ENCODE peak calls at places on chromosomes 13 and 19, in four cellular contexts. W is SK-N-SH, O is GM12878, T is HepG2. E is an unnamed sample.

GRCh38 chr19:15369594-15369891 is 10.0 kb downstream of the AKAP8 start:
- DNase-seq in W (no peak), O (no peak), T (no peak), E (no peak)

GRCh38 chr19:13782537-13782936 is 8.3 kb downstream of the C19orf53 start:
- DNase-seq in W (no peak), T (no peak), O (no peak), E (no peak)

GRCh38 chr19:17090501-17091074 is 15.0 kb downstream of the MYO9B start:
- DNase-seq in T (no peak), O (no peak), W (no peak), E (no peak)

GRCh38 chr13:75425216-75426009 is 56.6 kb downstream of the TBC1D4 start:
- DNase-seq in O (peak; percentile 41), T (no peak), W (no peak), E (no peak)

GRCh38 chr19:12806242-12807131 is at the start of gene RNASEH2A:
- DNase-seq in T (peak; percentile 70), W (peak; percentile 95), O (no peak), E (peak; percentile 95)

GRCh38 chr19:55088543-55089265 is 13.0 kb downstream of the EPS8L1 start:
- DNase-seq in T (peak; percentile 59), O (no peak), W (peak; percentile 92), E (peak; percentile 85)

GRCh38 chr13:109203587-109203986 is 574.2 kb downstream of the MYO16 start:
- DNase-seq in O (no peak), T (no peak), W (no peak), E (no peak)

GRCh38 chr19:54248016-54248601 is 5.5 kb upstream of the LILRA6 start:
- DNase-seq in O (no peak), T (no peak), W (no peak), E (no peak)

GRCh38 chr19:45163156-45163555 is 2.4 kb upstream of the NKPD1 start:
- DNase-seq in W (no peak), T (no peak), O (no peak), E (no peak)

GRCh38 chr13:51576754-51577153 is 7.5 kb upstream of the WDFY2 start:
- DNase-seq in W (no peak), T (no peak), O (no peak), E (no peak)

GRCh38 chr19:14440049-14440448 is 6.9 kb downstream of the PKN1 start:
- DNase-seq in O (peak; percentile 37), W (no peak), T (no peak), E (peak; percentile 92)

GRCh38 chr19:40719414-40719894 is 2.5 kb downstream of the ITPKC start:
- DNase-seq in O (peak; percentile 15), T (no peak), W (no peak), E (no peak)

GRCh38 chr13:111388851-111389500 is 68.5 kb downstream of the TEX29 start:
- DNase-seq in T (no peak), W (no peak), O (no peak), E (no peak)

GRCh38 chr19:4210166-4210731 is 19.1 kb upstream of the EBI3 start:
- DNase-seq in W (no peak), O (no peak), T (no peak), E (no peak)

GRCh38 chr19:10321874-10322835 is 6.3 kb upstream of the FDX2 start:
- DNase-seq in O (no peak), T (no peak), W (peak; percentile 23), E (no peak)

GRCh38 chr19:50628146-50628545 is 11.5 kb downstream of the SYT3 start:
- DNase-seq in O (no peak), T (no peak), W (no peak), E (no peak)

GRCh38 chr19:32642771-32643170 is 32.2 kb downstream of the ANKRD27 start:
- DNase-seq in O (no peak), W (no peak), T (no peak), E (no peak)

GRCh38 chr13:21012841-21013681 is 48.3 kb downstream of the LATS2 start:
- DNase-seq in T (no peak), O (no peak), W (no peak), E (no peak)

GRCh38 chr19:295687-296370 is 4.6 kb upstream of the PLPP2 start:
- DNase-seq in W (peak; percentile 30), T (no peak), O (no peak), E (no peak)

GRCh38 chr13:40993119-40993518 is 26.0 kb downstream of the ELF1 start:
- DNase-seq in W (no peak), T (no peak), O (no peak), E (no peak)

GRCh38 chr19:10503002-10503789 is at the start of gene KEAP1:
- DNase-seq in T (peak; percentile 18), O (no peak), W (peak; percentile 84), E (peak; percentile 85)

GRCh38 chr19:19303411-19303810 is 16.9 kb downstream of the SUGP1 start:
- DNase-seq in T (no peak), O (no peak), W (no peak), E (no peak)

GRCh38 chr19:50728084-50728737 is 5.0 kb downstream of the CLEC11A start:
- DNase-seq in O (no peak), W (peak; percentile 79), T (peak; percentile 20), E (peak; percentile 99)

GRCh38 chr19:17041994-17042393 is 15.4 kb upstream of the CPAMD8 start:
- DNase-seq in O (no peak), W (no peak), T (no peak), E (no peak)

GRCh38 chr19:45076851-45077730 is 813 bp upstream of the ZNF296 start:
- DNase-seq in W (no peak), O (no peak), T (no peak), E (peak; percentile 45)

GRCh38 chr19:55668603-55669348 is 6.2 kb upstream of the EPN1 start:
- DNase-seq in O (no peak), W (no peak), T (no peak), E (peak; percentile 16)

GRCh38 chr13:70362820-70363219 is 254.6 kb upstream of the KLHL1 start:
- DNase-seq in W (no peak), T (no peak), O (no peak), E (no peak)

GRCh38 chr19:47109541-47110375 is 3.8 kb downstream of the ZC3H4 start:
- DNase-seq in O (no peak), T (no peak), W (no peak), E (peak; percentile 19)

GRCh38 chr19:6109947-6110346 is 353 bp downstream of the RFX2 start:
- DNase-seq in O (no peak), T (no peak), W (no peak), E (no peak)

GRCh38 chr13:57824121-57824520 is 192.6 kb downstream of the PCDH17 start:
- DNase-seq in O (no peak), W (no peak), T (no peak), E (no peak)

GRCh38 chr19:10694706-10695105 is 6.5 kb upstream of the QTRT1 start:
- DNase-seq in W (no peak), O (no peak), T (no peak), E (no peak)

GRCh38 chr19:7556696-7557315 is 21.3 kb downstream of the PNPLA6 start:
- DNase-seq in T (no peak), W (no peak), O (no peak), E (no peak)

GRCh38 chr13:71624641-71625040 is 242.4 kb downstream of the DACH1 start:
- DNase-seq in T (no peak), O (no peak), W (no peak), E (no peak)
- H2AFZ ChIP-seq in T (no peak overlapping the region), O (no peak overlapping the region), W (no peak overlapping the region), E (no peak overlapping the region)

GRCh38 chr19:18270304-18270703 is 3.9 kb downstream of the IQCN start:
- DNase-seq in T (no peak), O (no peak), W (no peak), E (no peak)

GRCh38 chr19:18271433-18271841 is 2.8 kb downstream of the IQCN start:
- DNase-seq in W (no peak), T (no peak), O (no peak), E (no peak)

GRCh38 chr19:18274776-18275356 is 614 bp upstream of the IQCN start:
- DNase-seq in W (no peak), T (peak; percentile 82), O (no peak), E (peak; percentile 75)

GRCh38 chr19:18274303-18274775 is at the start of gene IQCN:
- DNase-seq in W (no peak), O (no peak), T (peak; percentile 62), E (no peak)

GRCh38 chr19:18273566-18274302 is 518 bp downstream of the IQCN start:
- DNase-seq in O (no peak), T (no peak), W (no peak), E (no peak)
- TF ChIP-seq FOXM1 in O (no peak), T (no peak), W (no peak), E (no peak)

DNA sequence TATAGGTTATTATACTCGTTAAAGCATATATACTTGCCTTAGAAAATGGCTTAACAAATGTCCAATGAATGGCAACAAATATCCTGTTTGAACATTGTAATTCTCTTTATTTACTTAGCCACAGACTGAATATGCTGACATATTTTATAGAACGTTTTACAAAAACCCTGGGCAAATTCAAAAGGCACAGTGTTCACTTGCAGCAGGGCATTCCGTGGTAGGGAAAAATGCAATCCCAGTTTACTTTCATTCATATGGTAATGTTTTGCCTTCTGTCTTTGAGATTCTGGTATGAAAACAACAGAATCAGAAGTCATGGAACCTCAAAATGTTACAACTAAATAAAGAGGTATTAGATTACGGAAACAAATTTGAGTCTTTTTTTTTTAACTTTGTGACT is 56.2 kb upstream of the MYCBP2 start:
- DNase-seq in T (no peak), W (no peak), O (no peak), E (no peak)
- TF ChIP-seq MXI1 in T (no peak), W (no peak), O (no peak), E (no peak)

GRCh38 chr13:50340566-50341287 is 325.5 kb downstream of the KCNRG start:
- DNase-seq in W (no peak), O (no peak), T (no peak), E (no peak)
- H2AFZ ChIP-seq in W (no peak overlapping the region), O (no peak overlapping the region), T (no peak overlapping the region), E (no peak overlapping the region)

GRCh38 chr13:98563071-98563470 is 13.8 kb downstream of the STK24 start:
- DNase-seq in T (no peak), O (no peak), W (no peak), E (no peak)
- TF ChIP-seq FOXM1 in T (no peak), O (no peak), W (no peak), E (no peak)

GRCh38 chr13:26883613-26884257 is 123.1 kb upstream of the GPR12 start:
- DNase-seq in T (no peak), O (no peak), W (no peak), E (no peak)

GRCh38 chr13:26882731-26883130 is 122.1 kb upstream of the GPR12 start:
- DNase-seq in T (no peak), O (no peak), W (no peak), E (no peak)

GRCh38 chr13:26880741-26881140 is 120.2 kb upstream of the GPR12 start:
- DNase-seq in O (no peak), W (no peak), T (no peak), E (no peak)

GRCh38 chr13:26878465-26878864 is 117.9 kb upstream of the GPR12 start:
- DNase-seq in T (no peak), W (no peak), O (no peak), E (no peak)

GRCh38 chr13:26881154-26881553 is 120.6 kb upstream of the GPR12 start:
- DNase-seq in T (no peak), W (peak; percentile 56), O (no peak), E (no peak)
- TF ChIP-seq MXI1 in T (no peak), W (no peak), O (no peak), E (no peak)

DNA sequence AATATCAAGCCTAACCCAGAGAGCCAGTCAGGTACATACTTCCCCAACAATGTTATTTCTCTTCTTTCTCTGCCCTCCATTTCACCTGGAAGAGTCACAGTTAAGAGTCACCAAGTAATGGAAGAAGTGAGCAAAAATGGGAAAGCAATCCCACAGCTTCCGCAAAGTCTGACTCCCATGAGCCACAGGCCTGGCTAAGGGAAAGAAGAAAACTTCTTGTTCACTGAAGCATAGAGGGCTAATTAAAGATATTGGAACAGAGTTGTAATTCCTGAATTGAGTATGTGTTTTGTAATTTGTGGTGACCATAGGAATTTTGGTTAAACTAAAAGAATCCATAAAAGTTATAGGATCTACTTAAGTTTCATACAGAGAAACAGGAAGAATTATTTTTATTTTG is 830.9 kb upstream of the PCDH20 start:
- DNase-seq in W (no peak), T (no peak), O (no peak), E (no peak)
- H2AFZ ChIP-seq in W (no peak overlapping the region), T (no peak overlapping the region), O (no peak overlapping the region), E (no peak overlapping the region)